ENCODE peak calls at places on chromosomes 1 and 21, in four cellular contexts. D, G, C and Z are unnamed samples.
A peak's percentile ranks its signal among the peaks of the same experiment; 100 is the strongest.

GRCh38 chr1:97252076-97252475 is 530.5 kb downstream of the PTBP2 start:
- DNase-seq in C (no peak), G (no peak), D (no peak), Z (peak; percentile 81)

GRCh38 chr21:37550618-37551405 is 184.2 kb downstream of the DYRK1A start:
- DNase-seq in C (peak; percentile 51), G (no peak), D (no peak), Z (no peak)

GRCh38 chr1:38953433-38953860 is 11.8 kb upstream of the RHBDL2 start:
- DNase-seq in D (no peak), C (peak; percentile 63), G (no peak), Z (no peak)

GRCh38 chr1:207316622-207317510 is 4.6 kb upstream of the CD55 start:
- DNase-seq in C (peak; percentile 65), G (no peak), D (no peak), Z (peak; percentile 98)

GRCh38 chr1:224432141-224432540 is 2.5 kb downstream of the WDR26 start:
- DNase-seq in D (no peak), G (no peak), C (no peak), Z (no peak)

GRCh38 chr1:170929835-170930554 is 5.3 kb upstream of the MROH9 start:
- DNase-seq in C (peak; percentile 58), G (peak; percentile 19), D (peak; percentile 11), Z (peak; percentile 15)

GRCh38 chr1:47752560-47752959 is 244.6 kb downstream of the TRABD2B start:
- DNase-seq in C (no peak), D (no peak), G (no peak), Z (no peak)

GRCh38 chr1:240046000-240046399 is 45.7 kb upstream of the FMN2 start:
- DNase-seq in D (no peak), C (no peak), G (no peak), Z (no peak)

GRCh38 chr1:54474500-54475235 is 68.5 kb upstream of the SSBP3 start:
- DNase-seq in G (no peak), C (peak; percentile 50), D (no peak), Z (no peak)

GRCh38 chr21:38326899-38327298 is 70.1 kb downstream of the KCNJ15 start:
- DNase-seq in G (no peak), C (no peak), D (no peak), Z (no peak)

GRCh38 chr1:181390350-181391080 is 92.8 kb upstream of the CACNA1E start:
- DNase-seq in D (no peak), G (no peak), C (no peak), Z (no peak)

GRCh38 chr21:39671986-39672385 is 59.2 kb downstream of the B3GALT5 start:
- DNase-seq in G (no peak), D (no peak), C (no peak), Z (no peak)

GRCh38 chr1:16015960-16016901 is 1.6 kb downstream of the HSPB7 start:
- DNase-seq in D (no peak), G (no peak), C (no peak), Z (no peak)

GRCh38 chr1:24285231-24285630 is 33.9 kb upstream of the GRHL3 start:
- DNase-seq in D (no peak), G (no peak), C (no peak), Z (no peak)

DNA sequence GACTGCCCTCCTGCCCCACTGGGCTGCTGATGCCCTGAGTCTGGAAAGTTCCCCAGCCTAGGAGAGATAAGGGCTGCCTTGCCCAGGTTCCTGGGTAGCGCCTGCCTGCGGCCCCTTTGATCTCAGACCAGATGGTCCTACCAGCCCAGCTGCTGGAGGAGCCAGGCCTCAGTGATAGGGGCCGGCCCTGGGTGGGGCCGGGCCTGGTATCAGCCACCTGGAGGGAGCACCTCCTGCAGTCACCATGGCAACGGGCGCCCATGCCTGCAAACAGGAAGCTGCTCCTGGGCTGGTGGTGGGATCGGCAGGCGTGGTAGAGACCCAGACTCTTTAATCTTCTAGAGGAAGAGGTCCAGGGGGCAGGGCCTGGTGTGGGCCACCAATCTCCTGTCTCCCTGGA is 119.7 kb upstream of the WNT4 start:
- DNase-seq in G (no peak), D (no peak), C (no peak), Z (no peak)
- TF ChIP-seq SPI1 in G (no peak), D (no peak), C (no peak), Z (no peak)

DNA sequence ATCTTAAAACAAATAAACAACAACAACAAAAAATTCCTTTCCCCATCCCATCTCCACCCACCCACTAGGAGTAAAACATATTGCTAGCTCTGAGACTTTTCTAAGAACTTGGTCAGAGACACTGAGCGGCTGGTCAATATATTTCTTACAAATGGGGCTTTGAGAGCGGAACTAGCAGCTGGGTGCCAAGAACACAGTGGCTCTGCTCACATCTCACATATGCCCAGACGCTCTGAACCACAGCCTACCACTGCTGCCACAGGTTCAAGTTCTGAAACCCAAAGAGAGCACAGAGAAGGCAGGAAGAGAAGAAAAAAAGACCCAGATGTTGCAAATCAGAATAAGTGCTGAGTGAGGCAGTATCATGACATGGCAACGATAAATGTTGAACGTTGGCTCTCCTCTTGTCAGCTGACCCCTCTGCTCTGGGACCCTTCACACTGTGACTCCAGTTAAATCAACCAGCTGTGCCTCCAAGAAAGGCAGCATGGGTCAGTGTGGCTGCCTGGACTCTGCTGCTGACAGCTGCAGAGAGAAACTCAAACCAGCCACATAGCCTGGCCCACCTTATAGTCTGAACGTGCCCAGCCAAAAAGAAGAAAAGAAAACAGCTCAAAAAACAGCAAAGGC is 26.4 kb downstream of the HIVEP3 start:
- DNase-seq in G (no peak), C (no peak), D (no peak), Z (no peak)
- TF ChIP-seq SPI1 in G (no peak), C (no peak), D (no peak), Z (no peak)

GRCh38 chr1:67652800-67653199 is 32.2 kb upstream of the GADD45A start:
- DNase-seq in G (no peak), D (no peak), C (peak; percentile 18), Z (no peak)
- TF ChIP-seq SPI1 in G (no peak), D (no peak), C (no peak), Z (no peak)

GRCh38 chr21:29335720-29336119 is 37.0 kb downstream of the BACH1 start:
- DNase-seq in C (no peak), D (no peak), G (no peak), Z (no peak)
- TF ChIP-seq SPI1 in C (no peak), D (no peak), G (no peak), Z (no peak)

GRCh38 chr1:92882817-92883216 is 51.0 kb downstream of the RPL5 start:
- DNase-seq in C (no peak), D (no peak), G (no peak), Z (peak; percentile 72)
- TF ChIP-seq SPI1 in C (no peak), D (peak; percentile 33), G (peak; percentile 30), Z (peak; percentile 95)

GRCh38 chr1:21605012-21605715 is 64.0 kb downstream of the RAP1GAP start:
- DNase-seq in C (no peak), D (no peak), G (no peak), Z (no peak)

GRCh38 chr1:21610027-21610426 is 59.1 kb downstream of the RAP1GAP start:
- DNase-seq in C (no peak), G (no peak), D (no peak), Z (no peak)

GRCh38 chr1:21605964-21606705 is 63.0 kb downstream of the RAP1GAP start:
- DNase-seq in D (no peak), G (no peak), C (no peak), Z (no peak)

GRCh38 chr1:21608813-21609212 is 60.3 kb downstream of the RAP1GAP start:
- DNase-seq in C (peak; percentile 86), D (no peak), G (no peak), Z (no peak)

GRCh38 chr1:21607549-21608529 is 61.3 kb downstream of the RAP1GAP start:
- DNase-seq in C (peak; percentile 100), D (peak; percentile 56), G (peak; percentile 97), Z (no peak)
- TF ChIP-seq SPI1 in C (no peak), D (no peak), G (no peak), Z (no peak)

DNA sequence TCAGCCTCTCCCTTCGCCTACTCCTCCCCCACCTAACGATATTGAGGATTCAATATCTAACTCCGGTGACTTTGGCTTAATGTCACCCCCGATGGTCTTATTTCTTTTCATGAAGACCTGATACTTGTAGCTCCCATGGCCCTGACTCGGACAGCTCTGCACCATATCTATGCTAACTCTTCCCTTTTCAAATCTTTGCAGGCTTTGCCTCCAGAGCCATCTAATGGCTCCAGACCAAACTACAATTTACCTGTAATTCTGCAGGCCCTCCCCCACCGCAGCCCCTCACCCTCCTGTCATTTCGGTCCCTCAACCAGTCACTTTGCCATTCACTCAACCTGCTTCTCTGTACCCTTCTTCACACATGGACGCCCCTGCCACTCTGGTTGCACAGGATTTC is 7.9 kb upstream of the GSTM5 start:
- DNase-seq in D (no peak), C (peak; percentile 11), G (no peak), Z (no peak)
- TF ChIP-seq SPI1 in D (no peak), C (no peak), G (no peak), Z (no peak)

GRCh38 chr1:232845521-232845920 is 40.3 kb downstream of the MAP10 start:
- DNase-seq in D (no peak), C (no peak), G (no peak), Z (no peak)
- TF ChIP-seq SPI1 in D (no peak), C (no peak), G (no peak), Z (no peak)

DNA sequence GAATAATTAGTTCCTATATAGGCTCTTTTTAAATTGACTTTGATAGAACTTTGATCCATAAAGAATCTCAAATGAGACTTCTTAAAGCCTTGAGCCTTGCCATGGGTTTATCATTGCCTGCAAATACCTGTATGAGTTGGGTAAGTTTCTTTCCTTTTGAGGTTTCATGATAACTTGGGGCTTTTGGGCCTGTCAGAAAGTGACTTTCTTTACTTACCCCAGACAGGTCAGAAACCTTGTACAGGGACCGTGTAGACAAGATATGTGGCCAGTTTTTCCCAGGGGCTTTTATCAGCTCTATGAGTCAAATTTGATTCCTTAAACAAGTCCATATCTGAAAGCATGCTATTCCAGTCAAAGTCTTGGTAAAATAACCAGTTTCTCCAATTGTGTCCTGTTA is 17.3 kb downstream of the KCTD3 start:
- DNase-seq in D (no peak), G (no peak), C (no peak), Z (no peak)
- TF ChIP-seq SPI1 in D (no peak), G (no peak), C (no peak), Z (no peak)